ENCODE peak calls at places on chromosome 1, in five cellular contexts. R is IMR-90, M is heart right ventricle, P is psoas muscle, A is tibial artery. Q is an unnamed sample. For H3K9me3, the result is how much of the 10 kb centered on the place peaks cover.

GRCh38 chr1:2236695-2237677 is 8.9 kb downstream of the SKI start:
- DNase-seq in R (no peak), M (no peak), P (peak), A (no peak), Q (no peak)

GRCh38 chr1:33255347-33256311 is 663 bp upstream of the ZNF362 start:
- DNase-seq in R (peak), M (peak), P (peak), A (peak), Q (peak)

GRCh38 chr1:67484492-67484891 is 54.3 kb upstream of the SERBP1 start:
- DNase-seq in R (no peak), M (no peak), P (no peak), A (no peak), Q (no peak)

GRCh38 chr1:21508580-21509350 is 458 bp upstream of the ALPL start:
- DNase-seq in R (peak), M (peak), P (peak), A (peak), Q (peak)

GRCh38 chr1:157040802-157041201 is 4.7 kb downstream of the ARHGEF11 start:
- DNase-seq in R (peak), M (no peak), P (no peak), A (no peak), Q (no peak)

GRCh38 chr1:174789399-174789798 is 210.3 kb upstream of the CACYBP start:
- DNase-seq in R (peak), M (no peak), P (no peak), A (no peak), Q (no peak)

GRCh38 chr1:119636500-119637089 is 11.5 kb downstream of the ZNF697 start:
- DNase-seq in R (no peak), M (no peak), P (no peak), A (no peak), Q (no peak)

GRCh38 chr1:219120625-219121544 is 52.8 kb upstream of the LYPLAL1 start:
- DNase-seq in R (peak), M (no peak), P (peak), A (peak), Q (no peak)

GRCh38 chr1:201459775-201460174 is 9.2 kb downstream of the PHLDA3 start:
- DNase-seq in R (no peak), M (no peak), P (no peak), A (no peak), Q (no peak)

GRCh38 chr1:23249785-23250184 is 32.5 kb upstream of the HTR1D start:
- DNase-seq in R (peak), M (no peak), P (no peak), A (no peak), Q (no peak)

GRCh38 chr1:65812065-65812464 is 19.4 kb downstream of the PDE4B start:
- DNase-seq in R (peak), M (no peak), P (no peak), A (peak), Q (peak)

GRCh38 chr1:17525996-17526686 is 13.4 kb upstream of the ARHGEF10L start:
- DNase-seq in R (no peak), M (no peak), P (no peak), A (no peak), Q (no peak)

DNA sequence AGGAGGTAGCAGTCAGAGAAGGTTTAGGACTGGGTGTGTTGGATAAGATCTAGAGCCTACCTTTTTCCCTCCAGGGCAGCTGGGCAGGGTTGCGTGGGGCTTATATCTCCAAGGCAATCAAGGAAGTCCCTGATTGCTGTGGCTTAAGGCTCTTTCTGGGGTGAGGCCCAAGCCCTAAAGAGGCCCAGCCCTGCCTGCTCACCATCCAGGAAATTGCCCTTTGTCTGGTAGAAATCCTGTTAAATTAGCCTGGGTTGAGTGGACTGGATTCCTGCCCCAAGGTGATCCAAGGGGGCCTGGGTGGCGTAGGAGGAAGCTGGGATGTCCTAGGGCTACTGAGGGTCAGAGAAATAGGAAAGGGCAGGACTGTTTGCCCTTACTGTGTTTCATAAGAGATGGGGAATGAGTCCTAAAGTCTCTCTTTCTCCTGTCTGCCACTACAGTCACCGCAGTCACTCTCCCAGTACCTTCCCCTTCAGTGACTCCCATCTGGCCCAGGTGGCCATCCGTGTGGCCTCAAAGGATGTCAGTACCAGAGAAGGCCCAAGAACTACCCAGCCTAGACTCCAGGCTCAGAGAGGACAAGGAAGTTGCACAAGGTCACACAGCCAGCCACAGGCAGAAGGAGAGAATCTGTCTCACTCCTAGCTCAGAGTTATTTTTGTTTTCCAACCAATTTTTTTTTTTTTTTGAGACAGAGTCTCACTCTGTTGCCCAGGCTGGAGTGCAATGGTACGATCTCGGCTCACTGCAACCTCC is 25.8 kb downstream of the MFSD2A start:
- DNase-seq in R (no peak), M (no peak), P (no peak), A (no peak), Q (no peak)
- H3K27ac ChIP-seq in R (no peak), M (no peak), P (no peak), A (no peak), Q (no peak)

GRCh38 chr1:83882906-83883305 is 116.0 kb downstream of the TTLL7 start:
- DNase-seq in R (peak), M (peak), P (no peak), A (no peak), Q (peak)
- TF ChIP-seq CTCF in R (peak), M (no peak), P (no peak), A (no peak), Q (peak)

GRCh38 chr1:151898519-151898991 is 10.8 kb downstream of the THEM4 start:
- DNase-seq in R (no peak), M (peak), P (peak), A (no peak), Q (no peak)

GRCh38 chr1:151905070-151905442 is 4.3 kb downstream of the THEM4 start:
- DNase-seq in R (no peak), M (peak), P (no peak), A (no peak), Q (no peak)

GRCh38 chr1:151907363-151908139 is 1.8 kb downstream of the THEM4 start:
- DNase-seq in R (no peak), M (no peak), P (no peak), A (no peak), Q (no peak)

GRCh38 chr1:151897861-151898468 is 11.3 kb downstream of the THEM4 start:
- DNase-seq in R (no peak), M (no peak), P (no peak), A (no peak), Q (no peak)

DNA sequence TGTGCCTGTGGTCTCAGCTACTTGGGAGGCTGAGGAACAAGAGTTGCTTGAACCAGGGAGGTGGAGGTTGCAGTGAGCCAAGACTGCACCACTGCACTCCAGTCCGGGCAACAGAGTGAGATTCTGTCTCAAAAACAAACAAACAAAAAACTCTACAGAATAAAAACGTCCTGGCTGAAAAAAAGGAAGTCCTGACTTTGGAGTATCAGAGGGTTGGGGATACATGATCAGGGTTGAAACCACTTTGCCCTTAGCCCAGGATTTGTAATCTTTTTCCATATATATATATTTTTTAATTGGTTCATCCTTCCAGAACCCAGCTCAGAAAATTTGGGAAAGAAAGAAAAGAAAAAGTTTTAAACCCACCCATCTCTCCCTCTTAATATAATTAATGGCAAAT is 6.5 kb downstream of the THEM4 start:
- DNase-seq in R (no peak), M (no peak), P (no peak), A (no peak), Q (no peak)
- H3K9me3 ChIP-seq in R (under half), M (under half), P (under half), A (under half), Q (under half)

GRCh38 chr1:150575518-150576366 is 3.7 kb downstream of the MCL1 start:
- DNase-seq in R (peak), M (no peak), P (no peak), A (no peak), Q (no peak)
- H3K27ac ChIP-seq in R (peak), M (peak), P (peak), A (peak), Q (peak)